ENCODE peak calls at places on chromosome 4, in five cellular contexts. D is cardiac muscle cell, T is pancreas, Y is psoas muscle, C is tibial artery. A is an unnamed sample.

GRCh38 chr4:180436366-180436765 is 1806.8 kb upstream of the TENM3 start:
- DNase-seq in Y (no peak), T (no peak), C (no peak), D (no peak), A (no peak)

GRCh38 chr4:25654971-25655963 is at the start of gene SLC34A2:
- DNase-seq in Y (no peak), T (peak), C (no peak), D (peak), A (no peak)

GRCh38 chr4:68693325-68694075 is 23.0 kb upstream of the UGT2B15 start:
- DNase-seq in Y (no peak), D (no peak), C (no peak), T (no peak), A (no peak)

GRCh38 chr4:71136071-71136470 is 142.6 kb downstream of the DCK start:
- DNase-seq in D (peak), Y (no peak), C (no peak), T (no peak), A (no peak)

GRCh38 chr4:14877246-14878220 is 124.7 kb upstream of the CPEB2 start:
- DNase-seq in T (no peak), Y (no peak), D (no peak), C (no peak), A (no peak)

GRCh38 chr4:41044165-41044564 is 170.2 kb downstream of the APBB2 start:
- DNase-seq in C (no peak), T (no peak), D (no peak), Y (no peak), A (no peak)

GRCh38 chr4:156686120-156686519 is 285.5 kb downstream of the PDGFC start:
- DNase-seq in Y (no peak), C (no peak), D (no peak), T (no peak), A (no peak)

GRCh38 chr4:16443504-16444088 is 217.3 kb upstream of the TAPT1 start:
- DNase-seq in T (no peak), C (no peak), D (peak), Y (no peak), A (no peak)

GRCh38 chr4:81052119-81053068 is 21.9 kb downstream of the BMP3 start:
- DNase-seq in C (no peak), D (peak), Y (peak), T (peak), A (peak)

GRCh38 chr4:143396695-143397094 is 60.0 kb downstream of the GAB1 start:
- DNase-seq in D (no peak), Y (no peak), C (no peak), T (no peak), A (no peak)

GRCh38 chr4:3215733-3216132 is 33.2 kb upstream of the MSANTD1 start:
- DNase-seq in C (peak), T (no peak), D (no peak), Y (no peak), A (no peak)

GRCh38 chr4:107183155-107183774 is 147.2 kb upstream of the DKK2 start:
- DNase-seq in Y (no peak), T (peak), D (peak), C (no peak), A (no peak)

GRCh38 chr4:174549696-174550095 is 27.4 kb upstream of the HPGD start:
- DNase-seq in D (no peak), T (no peak), C (no peak), Y (no peak), A (no peak)

GRCh38 chr4:85938062-85938461 is 421.8 kb downstream of the MAPK10 start:
- DNase-seq in Y (no peak), T (peak), C (no peak), D (no peak), A (no peak)

GRCh38 chr4:109877400-109877799 is 29.5 kb downstream of the LRIT3 start:
- DNase-seq in D (no peak), T (peak), Y (no peak), C (no peak), A (no peak)

GRCh38 chr4:3418029-3418762 is 23.6 kb upstream of the HGFAC start:
- DNase-seq in D (no peak), Y (no peak), T (no peak), C (peak), A (no peak)

GRCh38 chr4:158715787-158716186 is 7.4 kb downstream of the PPID start:
- DNase-seq in C (no peak), T (no peak), Y (no peak), D (no peak), A (no peak)

GRCh38 chr4:6441202-6441582 is 31.2 kb downstream of the PPP2R2C start:
- DNase-seq in D (no peak), T (no peak), Y (no peak), C (no peak), A (no peak)

GRCh38 chr4:145541266-145541770 is 59.7 kb downstream of the SMAD1 start:
- DNase-seq in D (no peak), T (no peak), Y (no peak), C (no peak), A (no peak)

GRCh38 chr4:53629296-53629695 is 38.0 kb upstream of the LNX1 start:
- DNase-seq in C (no peak), T (no peak), D (no peak), Y (peak), A (no peak)

GRCh38 chr4:159455675-159456235 is 352.9 kb downstream of the RAPGEF2 start:
- DNase-seq in T (no peak), D (peak), C (no peak), Y (no peak), A (peak)

DNA sequence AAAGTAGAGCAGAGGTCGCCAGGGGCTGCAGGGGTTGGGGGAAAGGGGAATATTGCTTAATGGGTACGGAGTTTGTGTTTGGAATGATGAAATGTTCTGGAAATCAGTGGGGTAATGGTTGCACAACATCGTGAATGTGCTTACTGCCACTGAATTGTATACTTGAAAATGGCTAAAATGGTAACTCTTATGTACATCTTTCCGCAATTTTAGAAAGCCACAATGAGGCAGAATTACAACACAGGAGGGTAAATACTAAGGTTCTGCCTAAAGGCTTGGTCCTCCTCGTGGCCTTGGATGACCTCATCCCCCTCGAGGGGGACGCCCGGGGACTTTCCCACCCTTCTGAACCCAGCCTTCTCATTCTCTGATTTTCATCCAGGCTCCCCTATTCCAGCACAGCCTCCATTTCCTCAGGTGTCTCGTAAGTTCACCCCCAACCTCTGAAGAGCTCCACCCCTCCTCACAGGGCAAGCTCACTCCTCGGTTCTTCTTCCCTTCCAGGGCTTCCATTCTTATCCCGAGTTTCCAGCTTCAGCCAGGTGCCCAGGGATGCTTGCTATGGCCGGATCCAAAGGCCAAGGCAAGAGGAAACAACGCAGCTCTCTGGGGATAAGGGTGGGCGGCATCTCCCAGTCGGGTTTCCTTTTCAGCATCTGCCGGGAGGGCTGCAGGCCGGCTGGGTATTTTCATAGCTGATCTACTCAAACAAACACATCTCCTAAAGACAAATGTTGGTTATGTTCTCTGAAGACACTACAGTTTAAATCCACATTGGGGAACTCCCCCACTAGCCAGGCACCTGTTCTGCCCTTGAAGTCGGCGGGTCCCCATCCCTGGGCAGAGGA is 71.3 kb upstream of the ACSL1 start:
- DNase-seq in C (no peak), T (no peak), Y (no peak), D (no peak), A (no peak)
- H3K27ac ChIP-seq in C (no peak), T (no peak), Y (no peak), D (no peak), A (no peak)

GRCh38 chr4:4418676-4419370 is 31.9 kb downstream of the NSG1 start:
- DNase-seq in T (no peak), Y (no peak), D (no peak), C (no peak), A (no peak)
- H3K27ac ChIP-seq in T (no peak), Y (no peak), D (no peak), C (no peak), A (no peak)

GRCh38 chr4:17576932-17577659 is at the start of gene LAP3:
- DNase-seq in T (peak), Y (peak), D (peak), C (peak), A (peak)

GRCh38 chr4:17574206-17574605 is 2.8 kb upstream of the LAP3 start:
- DNase-seq in C (no peak), T (no peak), Y (no peak), D (no peak), A (no peak)

GRCh38 chr4:17580969-17581368 is 4.0 kb downstream of the LAP3 start:
- DNase-seq in C (no peak), D (no peak), Y (no peak), T (no peak), A (no peak)

GRCh38 chr4:17578482-17578891 is 1.5 kb downstream of the LAP3 start:
- DNase-seq in Y (no peak), C (no peak), D (no peak), T (no peak), A (no peak)

DNA sequence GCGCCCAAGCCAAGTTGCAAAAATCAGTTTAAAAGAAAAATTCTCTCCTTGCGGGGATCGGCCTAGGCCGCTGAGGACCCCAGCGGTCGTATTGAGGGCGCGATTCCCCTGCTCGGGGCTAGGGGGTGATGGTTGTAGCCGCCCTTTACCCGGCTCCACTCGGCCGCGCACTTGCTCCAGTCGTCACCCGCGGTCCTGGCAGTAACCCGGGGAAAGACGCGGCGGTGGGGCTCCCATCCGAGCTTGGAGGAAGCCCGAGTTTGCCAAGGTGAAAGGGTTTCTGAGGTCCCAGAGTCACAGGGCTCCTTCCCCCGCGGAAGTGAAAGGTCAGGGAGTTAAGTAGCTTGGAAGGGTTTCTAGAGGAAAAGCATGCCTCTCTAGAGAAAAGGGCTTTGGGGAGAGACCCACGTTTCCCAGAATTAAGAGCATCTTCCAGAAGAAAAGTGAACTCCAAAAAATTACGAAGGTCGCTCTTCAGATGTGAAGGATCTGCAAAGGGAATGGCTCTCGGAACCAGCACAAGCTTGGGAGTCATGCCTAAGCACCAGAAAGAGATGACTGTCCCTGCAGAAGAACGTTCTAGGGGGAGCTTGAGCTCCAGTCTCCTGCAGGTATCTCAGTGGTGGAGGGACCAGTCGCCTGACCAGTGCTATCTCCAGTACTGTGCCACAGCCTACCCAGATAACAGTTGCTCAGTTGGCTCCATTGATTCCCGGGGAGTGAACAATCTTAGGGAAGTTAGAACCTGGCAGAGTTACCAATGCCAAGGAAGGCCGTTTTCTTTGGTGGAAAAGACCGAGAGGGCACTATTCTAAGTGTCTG is 873 bp downstream of the LAP3 start:
- DNase-seq in D (peak), Y (peak), C (peak), T (peak), A (no peak)
- H3K27ac ChIP-seq in D (peak), Y (peak), C (peak), T (peak), A (peak)

GRCh38 chr4:73303711-73304110 is 45.1 kb upstream of the ANKRD17 start:
- DNase-seq in C (no peak), Y (no peak), D (no peak), T (no peak), A (no peak)

GRCh38 chr4:73312967-73313366 is 54.4 kb upstream of the ANKRD17 start:
- DNase-seq in D (no peak), Y (no peak), C (no peak), T (no peak), A (no peak)

GRCh38 chr4:73311428-73311827 is 52.8 kb upstream of the ANKRD17 start:
- DNase-seq in T (no peak), D (peak), C (no peak), Y (no peak), A (no peak)

GRCh38 chr4:73308286-73308685 is 49.7 kb upstream of the ANKRD17 start:
- DNase-seq in T (no peak), C (no peak), D (no peak), Y (no peak), A (no peak)

GRCh38 chr4:73309211-73309610 is 50.6 kb upstream of the ANKRD17 start:
- DNase-seq in D (no peak), Y (no peak), T (no peak), C (no peak), A (no peak)
- H3K27ac ChIP-seq in D (no peak), Y (no peak), T (no peak), C (no peak), A (no peak)

GRCh38 chr4:8164194-8164565 is 5.6 kb upstream of the ABLIM2 start:
- DNase-seq in T (peak), C (no peak), Y (no peak), D (no peak), A (no peak)
- H3K27ac ChIP-seq in T (no peak), C (no peak), Y (peak), D (no peak), A (no peak)

GRCh38 chr4:42636591-42636990 is 20.3 kb downstream of the ATP8A1 start:
- DNase-seq in C (no peak), Y (no peak), D (no peak), T (no peak), A (no peak)

GRCh38 chr4:42638993-42639392 is 17.9 kb downstream of the ATP8A1 start:
- DNase-seq in T (no peak), D (no peak), C (no peak), Y (no peak), A (no peak)

GRCh38 chr4:42637861-42638260 is 19.0 kb downstream of the ATP8A1 start:
- DNase-seq in T (no peak), Y (no peak), D (no peak), C (no peak), A (no peak)

GRCh38 chr4:42638276-42638675 is 18.6 kb downstream of the ATP8A1 start:
- DNase-seq in T (no peak), C (no peak), D (no peak), Y (no peak), A (no peak)

DNA sequence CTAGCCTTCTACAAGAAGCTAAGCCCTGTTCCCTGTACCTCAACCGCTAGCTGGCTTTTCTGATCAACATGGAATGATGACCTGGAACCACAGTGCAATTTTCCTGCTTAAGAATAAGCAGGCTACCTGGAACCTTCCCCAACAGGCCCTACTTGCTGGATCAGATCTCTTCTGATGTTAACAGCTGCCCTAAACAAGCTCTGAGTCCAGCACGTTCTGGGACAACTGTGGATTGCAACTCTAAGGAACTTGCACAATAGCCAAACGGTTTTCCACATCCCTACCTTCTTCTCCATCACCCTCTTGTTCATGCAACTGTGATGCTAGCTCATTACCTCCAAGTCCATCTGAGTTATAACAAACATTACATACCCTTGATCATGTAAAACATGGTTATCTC is 19.8 kb downstream of the ATP8A1 start:
- DNase-seq in Y (no peak), C (no peak), D (no peak), T (no peak), A (no peak)
- H3K27ac ChIP-seq in Y (no peak), C (no peak), D (no peak), T (no peak), A (peak)

GRCh38 chr4:47465008-47465407 is 1.5 kb upstream of the COMMD8 start:
- DNase-seq in Y (no peak), D (no peak), T (no peak), C (no peak), A (no peak)

GRCh38 chr4:47468686-47469365 is 5.3 kb upstream of the COMMD8 start:
- DNase-seq in D (peak), Y (no peak), C (no peak), T (no peak), A (no peak)

GRCh38 chr4:47466061-47466785 is 2.7 kb upstream of the COMMD8 start:
- DNase-seq in C (no peak), T (no peak), Y (no peak), D (no peak), A (no peak)

GRCh38 chr4:47462799-47463234 is 685 bp downstream of the COMMD8 start:
- DNase-seq in T (no peak), C (no peak), D (no peak), Y (no peak), A (no peak)

GRCh38 chr4:47463235-47463956 is at the start of gene COMMD8:
- DNase-seq in Y (peak), C (peak), T (peak), D (peak), A (peak)
- H3K27ac ChIP-seq in Y (peak), C (peak), T (peak), D (peak), A (peak)

GRCh38 chr4:87086143-87086805 is 134.1 kb downstream of the KLHL8 start:
- DNase-seq in C (no peak), Y (no peak), D (no peak), T (no peak), A (no peak)
- H3K27ac ChIP-seq in C (no peak), Y (peak), D (no peak), T (no peak), A (no peak)

GRCh38 chr4:47945930-47946726 is 31.7 kb upstream of the NFXL1 start:
- DNase-seq in D (no peak), C (no peak), T (no peak), Y (no peak), A (no peak)

GRCh38 chr4:47939456-47939855 is 25.1 kb upstream of the NFXL1 start:
- DNase-seq in Y (no peak), T (no peak), C (no peak), D (no peak), A (no peak)

DNA sequence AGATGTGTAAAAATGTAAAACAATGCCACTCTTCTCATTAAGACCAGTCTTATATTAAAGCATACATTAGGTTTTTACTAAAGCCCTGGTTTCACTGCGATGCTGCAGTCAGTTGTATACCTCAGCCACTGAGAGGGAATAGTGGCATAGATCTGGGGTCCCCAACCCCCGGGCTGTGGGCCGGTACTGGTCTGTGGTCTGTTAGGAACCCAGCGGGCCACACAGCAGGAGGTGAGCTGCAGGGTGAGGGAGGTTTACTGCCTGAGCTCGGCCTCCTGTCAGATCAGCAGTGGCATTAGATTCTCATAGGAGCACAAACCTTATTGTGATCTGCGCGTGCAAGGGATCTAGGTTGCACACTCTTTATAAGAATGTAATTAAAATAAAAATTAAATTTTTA is 28.0 kb upstream of the NFXL1 start:
- DNase-seq in Y (no peak), C (no peak), T (no peak), D (no peak), A (no peak)
- H3K27ac ChIP-seq in Y (no peak), C (no peak), T (no peak), D (no peak), A (no peak)

GRCh38 chr4:76830612-76831474 is 67.1 kb downstream of the SOWAHB start:
- DNase-seq in T (peak), D (peak), Y (no peak), C (peak), A (no peak)
- H3K27ac ChIP-seq in T (peak), D (no peak), Y (peak), C (peak), A (no peak)

A was measured in substantia nigra.